ENCODE peak calls at places on chromosomes 6 and 20, in six cellular contexts. G is heart left ventricle, T is prostate gland, Z is stomach, I is heart right ventricle, S is breast epithelium. J is an unnamed sample.

GRCh38 chr6:40359808-40360207 is 227.4 kb downstream of the LRFN2 start:
- DNase-seq in S (no peak), Z (no peak), G (peak), T (no peak), I (no peak), J (no peak)

GRCh38 chr6:11139051-11139960 is 27.8 kb upstream of the ERVFRD-1 start:
- DNase-seq in S (no peak), G (no peak), Z (no peak), I (no peak), T (no peak), J (no peak)

GRCh38 chr20:16393836-16394235 is 179.4 kb downstream of the KIF16B start:
- DNase-seq in I (no peak), G (no peak), T (no peak), S (no peak), Z (no peak), J (no peak)

GRCh38 chr6:20700375-20700774 is 166.1 kb downstream of the CDKAL1 start:
- DNase-seq in G (no peak), S (no peak), T (no peak), Z (no peak), I (no peak), J (no peak)

GRCh38 chr20:47125553-47126373 is 230.7 kb downstream of the ZMYND8 start:
- DNase-seq in Z (no peak), G (no peak), I (peak), S (no peak), T (peak), J (no peak)

GRCh38 chr6:2503816-2504494 is 246.8 kb downstream of the MYLK4 start:
- DNase-seq in S (no peak), G (no peak), T (no peak), I (no peak), Z (no peak), J (peak)

GRCh38 chr6:119296036-119297035 is 53.2 kb downstream of the MAN1A1 start:
- DNase-seq in I (no peak), G (no peak), S (no peak), Z (no peak), T (no peak), J (no peak)

GRCh38 chr6:118507636-118508035 is 40.5 kb upstream of the PLN start:
- DNase-seq in Z (no peak), S (no peak), I (no peak), G (no peak), T (no peak), J (no peak)

GRCh38 chr6:117906905-117907599 is at the start of gene SLC35F1:
- DNase-seq in S (no peak), I (peak), T (peak), G (peak), Z (peak), J (no peak)

GRCh38 chr6:46865221-46865620 is 56.5 kb downstream of the ADGRF5 start:
- DNase-seq in Z (no peak), I (no peak), G (no peak), T (no peak), S (no peak), J (no peak)

GRCh38 chr20:60132827-60133549 is 174.8 kb downstream of the CDH26 start:
- DNase-seq in G (no peak), I (no peak), Z (no peak), S (no peak), T (no peak), J (no peak)

GRCh38 chr6:132456700-132457143 is 55.4 kb upstream of the MOXD1 start:
- DNase-seq in G (peak), T (no peak), Z (peak), S (no peak), I (peak), J (no peak)

GRCh38 chr6:158910484-158911075 is 89.4 kb downstream of the RSPH3 start:
- DNase-seq in G (no peak), I (no peak), Z (peak), S (no peak), T (peak), J (no peak)

GRCh38 chr6:158912591-158912990 is 87.4 kb downstream of the RSPH3 start:
- DNase-seq in Z (no peak), I (no peak), G (no peak), S (no peak), T (no peak), J (no peak)

GRCh38 chr6:158908596-158908995 is 89.4 kb upstream of the EZR start:
- DNase-seq in Z (peak), I (no peak), T (no peak), S (no peak), G (no peak), J (no peak)

GRCh38 chr6:158909938-158910337 is 90.1 kb downstream of the RSPH3 start:
- DNase-seq in Z (no peak), S (no peak), G (no peak), I (no peak), T (no peak), J (no peak)

GRCh38 chr6:158911746-158912158 is 88.2 kb downstream of the RSPH3 start:
- DNase-seq in Z (peak), G (no peak), I (no peak), T (no peak), S (no peak), J (no peak)
- H3K4me3 ChIP-seq in Z (no peak), G (no peak), I (no peak), T (no peak), S (no peak), J (no peak)

DNA sequence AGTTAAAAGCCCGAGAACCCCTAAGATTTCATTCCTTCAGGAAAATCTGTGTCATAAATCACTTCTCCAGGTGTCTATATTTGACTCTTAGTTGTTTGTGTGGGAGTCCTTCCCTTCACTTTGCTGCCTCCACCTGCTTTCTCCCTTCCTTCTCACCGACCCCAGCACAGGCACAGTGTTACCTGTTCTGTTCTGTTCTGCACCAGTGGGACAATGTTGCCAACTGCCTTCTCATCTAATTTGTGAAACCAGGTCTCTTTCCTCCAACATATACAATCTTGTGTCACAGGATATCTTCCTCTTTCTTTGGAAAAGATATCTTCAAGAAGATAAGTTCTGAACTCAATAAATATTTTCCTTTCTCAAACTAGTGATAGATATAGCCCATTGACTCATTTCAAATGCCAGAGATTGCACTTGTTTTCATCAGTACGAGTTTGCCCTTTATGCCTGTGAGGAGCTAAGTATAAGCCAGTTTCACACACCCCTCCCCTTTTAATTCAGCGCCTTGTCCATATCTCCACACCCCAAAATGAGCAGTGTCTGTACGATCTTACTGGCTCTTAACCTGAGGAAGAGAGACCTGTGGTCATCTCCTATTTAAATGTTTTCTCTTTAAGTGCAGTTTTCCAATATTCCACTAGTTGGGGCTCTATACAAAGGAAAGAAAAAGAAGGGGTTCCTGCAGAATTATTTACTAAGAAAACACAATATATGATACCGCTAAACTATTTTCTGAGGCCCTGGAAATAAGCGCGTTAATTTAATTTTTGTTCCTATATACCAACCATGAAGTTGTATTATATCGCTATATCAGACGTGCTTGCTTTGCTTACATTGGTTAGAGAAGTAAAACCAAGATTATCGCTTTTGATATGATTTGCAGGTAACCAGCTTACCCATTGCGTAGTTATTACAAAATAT is 81.6 kb upstream of the PREP start:
- DNase-seq in I (no peak), G (no peak), S (no peak), Z (no peak), T (no peak), J (no peak)
- TF ChIP-seq CTCF in I (peak), G (peak), S (peak), Z (peak), T (peak), J (peak)

GRCh38 chr6:70136996-70137395 is 165.9 kb downstream of the COL9A1 start:
- DNase-seq in I (no peak), Z (no peak), G (no peak), S (no peak), T (no peak), J (no peak)
- H3K4me3 ChIP-seq in I (no peak), Z (no peak), G (no peak), S (no peak), T (no peak), J (no peak)

GRCh38 chr20:50981714-50982048 is 23.1 kb downstream of the MOCS3 start:
- DNase-seq in Z (no peak), I (no peak), S (no peak), T (no peak), G (no peak), J (no peak)

GRCh38 chr20:50980851-50981713 is 22.5 kb downstream of the MOCS3 start:
- DNase-seq in G (peak), S (no peak), Z (peak), I (peak), T (peak), J (no peak)

GRCh38 chr20:50980071-50980681 is 21.6 kb downstream of the MOCS3 start:
- DNase-seq in I (no peak), T (no peak), G (no peak), S (no peak), Z (no peak), J (peak)

GRCh38 chr20:50975701-50976330 is 17.2 kb downstream of the MOCS3 start:
- DNase-seq in S (peak), G (no peak), I (no peak), Z (no peak), T (no peak), J (no peak)

DNA sequence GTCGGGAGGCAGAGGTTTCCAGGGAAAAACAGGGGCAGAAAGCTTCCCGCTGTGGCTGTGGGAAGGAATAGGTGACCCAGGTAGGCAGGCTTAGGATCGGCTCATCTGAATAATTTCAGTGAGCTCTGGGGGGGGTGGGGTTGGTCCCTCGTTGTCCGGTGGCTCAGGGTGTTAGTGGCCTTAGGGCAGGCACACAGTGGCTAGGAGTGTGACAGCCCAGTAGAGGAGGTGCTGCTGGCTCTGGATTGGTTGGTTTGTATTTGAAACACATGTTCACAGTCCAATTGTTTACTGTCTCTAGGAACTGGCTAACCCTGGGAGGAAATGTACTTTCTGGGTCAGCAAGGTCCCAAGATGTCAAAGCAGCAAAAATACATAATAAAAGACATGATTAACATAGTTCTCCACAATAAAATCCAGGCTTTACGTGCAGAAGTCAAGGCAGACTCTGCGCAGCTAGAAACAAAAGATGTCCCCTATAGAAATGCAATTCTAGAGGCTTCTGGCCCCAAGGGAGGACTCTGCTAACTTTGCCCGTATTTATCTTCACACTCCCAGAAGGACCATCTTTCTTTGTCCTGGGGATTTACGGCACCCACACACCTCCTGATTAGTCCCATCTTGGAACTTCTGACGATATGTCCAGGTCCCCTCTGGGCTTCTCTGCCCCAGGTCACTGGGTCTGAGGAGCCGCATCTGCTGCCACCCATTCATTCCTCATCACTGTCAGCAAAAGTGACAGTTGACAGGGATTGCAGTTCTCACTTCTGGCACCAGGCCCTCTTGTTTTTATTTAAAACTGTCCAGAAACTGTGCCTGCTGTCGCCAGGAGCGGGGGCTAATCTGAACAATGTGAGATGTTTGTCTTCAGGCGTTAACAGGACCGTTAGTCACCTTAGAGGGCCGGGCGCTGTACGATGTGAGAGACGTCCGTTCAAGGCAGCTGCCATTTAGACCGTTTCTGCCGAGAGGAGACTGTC is 18.7 kb downstream of the MOCS3 start:
- DNase-seq in Z (no peak), I (no peak), G (no peak), S (peak), T (no peak), J (no peak)
- TF ChIP-seq CTCF in Z (no peak), I (no peak), G (no peak), S (no peak), T (no peak), J (no peak)

DNA sequence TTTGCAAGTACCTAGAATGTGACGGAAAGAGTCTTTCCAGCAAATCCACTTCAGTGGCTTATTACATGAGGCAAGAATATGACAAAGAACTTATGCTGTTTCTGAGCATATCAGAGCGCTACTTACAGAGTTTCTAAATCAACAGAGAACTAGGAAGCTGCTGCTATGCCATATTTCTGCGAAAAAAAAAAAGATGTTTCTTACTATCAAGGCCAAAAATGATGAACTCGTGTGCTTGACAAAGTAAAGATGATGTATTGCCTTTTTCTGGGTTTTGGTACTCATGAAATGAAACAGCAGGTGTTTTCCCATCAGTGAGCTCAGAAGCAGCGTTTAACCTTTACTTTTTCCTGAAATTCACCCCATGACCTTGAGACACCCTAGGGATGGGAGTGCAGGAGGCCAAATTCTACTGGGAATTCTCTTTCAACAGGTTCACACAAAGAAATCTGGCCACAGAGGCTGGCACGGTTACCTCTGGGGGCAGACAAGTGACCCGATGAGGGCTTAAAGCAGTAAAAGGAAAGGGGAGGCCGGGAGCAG is 37.7 kb downstream of the AGPAT4 start:
- DNase-seq in T (no peak), I (no peak), G (no peak), Z (no peak), S (no peak), J (no peak)
- H3K4me3 ChIP-seq in T (no peak), I (no peak), G (no peak), Z (no peak), S (no peak), J (no peak)

DNA sequence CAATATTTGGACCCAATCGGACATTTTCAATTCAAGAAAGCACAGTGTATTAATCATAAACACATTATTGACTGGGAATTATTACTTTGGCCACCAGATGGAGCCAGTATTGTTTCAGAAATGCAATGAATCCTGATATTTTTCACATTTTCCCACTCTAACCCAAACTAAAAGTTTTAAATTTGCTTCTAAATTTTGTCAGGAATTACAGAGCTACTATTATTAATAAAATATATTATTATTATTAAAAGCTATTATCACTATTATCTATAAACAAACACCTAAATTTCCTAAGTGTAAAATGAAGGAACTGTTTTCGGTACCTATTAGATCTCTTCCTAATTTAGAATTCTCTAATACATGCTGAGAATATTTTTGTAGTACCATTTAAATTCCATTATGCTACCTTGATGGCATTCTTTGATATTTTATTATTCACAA is 245.3 kb downstream of the OGFRL1 start:
- DNase-seq in G (no peak), Z (no peak), I (no peak), T (no peak), S (no peak), J (no peak)
- TF ChIP-seq CTCF in G (peak), Z (peak), I (peak), T (no peak), S (peak), J (peak)

GRCh38 chr6:85892346-85892745 is 249.7 kb upstream of the SYNCRIP start:
- DNase-seq in T (no peak), S (no peak), I (no peak), G (no peak), Z (no peak), J (no peak)

GRCh38 chr6:85887467-85887866 is 244.8 kb upstream of the SYNCRIP start:
- DNase-seq in I (no peak), S (no peak), T (no peak), G (no peak), Z (no peak), J (no peak)
- H3K4me3 ChIP-seq in I (no peak), S (no peak), T (no peak), G (no peak), Z (no peak), J (no peak)

GRCh38 chr6:143501851-143502250 is 9.7 kb downstream of the FUCA2 start:
- DNase-seq in Z (no peak), G (no peak), T (no peak), I (no peak), S (no peak), J (no peak)
- TF ChIP-seq CTCF in Z (no peak), G (no peak), T (no peak), I (no peak), S (no peak), J (no peak)

J was measured in AG04449.